ENCODE peak calls at places on chromosomes 13 and 19, in six cellular contexts. L is thoracic aorta, K is GM23338, R is SJSA1, H is AG04450, B is gastrocnemius medialis. Z is an unnamed sample.

GRCh38 chr13:46721054-46721453 is 75.9 kb downstream of the ESD start:
- DNase-seq in L (no peak), K (peak), R (no peak), H (peak), B (no peak), Z (no peak)

GRCh38 chr13:23986619-23987018 is 89.3 kb upstream of the C1QTNF9B start:
- DNase-seq in L (no peak), K (no peak), R (no peak), H (peak), B (no peak), Z (no peak)

GRCh38 chr19:18322318-18322758 is 538 bp downstream of the LSM4 start:
- DNase-seq in L (no peak), K (peak), R (peak), H (no peak), B (peak), Z (no peak)

GRCh38 chr19:9834302-9834725 is 804 bp upstream of the PIN1 start:
- DNase-seq in L (no peak), K (no peak), R (no peak), H (no peak), B (no peak), Z (no peak)

GRCh38 chr13:75759531-75759930 is 123.4 kb downstream of the LMO7 start:
- DNase-seq in L (no peak), K (no peak), R (no peak), H (no peak), B (no peak), Z (no peak)

GRCh38 chr13:97226788-97227627 is 4.9 kb downstream of the MBNL2 start:
- DNase-seq in L (no peak), K (peak), R (peak), H (no peak), B (no peak), Z (no peak)

GRCh38 chr19:536031-536880 is 4.7 kb downstream of the CDC34 start:
- DNase-seq in L (no peak), K (no peak), R (no peak), H (no peak), B (no peak), Z (no peak)

GRCh38 chr13:31859546-31859945 is 120.2 kb downstream of the RXFP2 start:
- DNase-seq in L (no peak), K (no peak), R (no peak), H (no peak), B (no peak), Z (no peak)

GRCh38 chr19:9848060-9848459 is 12.9 kb downstream of the PIN1 start:
- DNase-seq in L (no peak), K (peak), R (no peak), H (no peak), B (no peak), Z (no peak)

GRCh38 chr13:64546371-64546770 is 2683.8 kb downstream of the PCDH9 start:
- DNase-seq in L (no peak), K (no peak), R (no peak), H (no peak), B (no peak), Z (no peak)

GRCh38 chr19:38233740-38234251 is 9.8 kb upstream of the DPF1 start:
- DNase-seq in L (no peak), K (peak), R (peak), H (peak), B (peak), Z (peak)

GRCh38 chr19:17656970-17657369 is 31.2 kb downstream of the UNC13A start:
- DNase-seq in L (no peak), K (no peak), R (no peak), H (no peak), B (no peak), Z (no peak)

GRCh38 chr19:34480971-34481821 is at the start of gene WTIP:
- DNase-seq in L (peak), K (peak), R (peak), H (peak), B (peak), Z (no peak)

GRCh38 chr13:97385146-97385545 is 48.8 kb upstream of the RAP2A start:
- DNase-seq in L (no peak), K (no peak), R (peak), H (no peak), B (no peak), Z (no peak)

GRCh38 chr13:90498096-90498495 is 849.4 kb upstream of the MIR17HG start:
- DNase-seq in L (no peak), K (no peak), R (no peak), H (no peak), B (no peak), Z (no peak)

GRCh38 chr19:17026706-17027427 is at the start of gene CPAMD8:
- DNase-seq in L (no peak), K (peak), R (no peak), H (no peak), B (no peak), Z (no peak)

DNA sequence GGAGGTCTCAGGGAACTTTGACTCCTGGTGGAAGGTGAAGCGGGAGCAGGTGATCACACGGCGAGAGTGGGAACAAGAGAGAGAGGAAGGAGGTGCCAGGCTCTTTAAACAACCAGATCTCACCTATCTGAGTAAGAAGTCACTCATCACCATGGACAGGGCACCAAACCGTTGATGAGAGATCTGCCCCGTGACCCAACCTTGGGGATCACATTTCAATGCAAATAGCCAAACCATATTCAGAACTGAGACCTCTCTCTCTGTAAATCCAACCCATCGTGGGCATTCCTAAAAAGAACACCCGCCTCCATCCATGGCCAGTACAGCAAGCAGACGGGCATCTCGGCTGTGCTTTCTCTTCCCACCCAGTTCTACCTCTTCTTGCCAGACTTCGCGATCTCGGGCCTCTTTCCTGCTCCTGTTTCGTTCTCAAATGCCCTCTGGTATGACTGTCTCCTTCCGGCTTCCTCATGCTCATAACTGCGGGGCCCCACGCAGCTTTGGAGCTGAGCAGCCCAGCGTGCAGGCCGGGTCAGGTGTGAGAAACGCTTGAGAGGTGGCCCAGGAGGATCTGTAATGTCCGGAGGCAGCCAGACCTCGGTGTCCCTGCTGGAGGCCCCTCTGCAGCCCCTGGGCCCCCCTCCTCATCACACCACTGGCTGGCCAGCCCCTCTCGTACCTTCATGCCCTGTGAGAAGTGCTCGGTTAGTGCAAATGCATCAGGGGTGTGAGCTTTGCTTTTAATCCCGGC is 97.0 kb upstream of the GPR183 start:
- DNase-seq in L (no peak), K (no peak), R (no peak), H (no peak), B (no peak), Z (no peak)
- H3K27ac ChIP-seq in L (no peak), K (no peak), R (no peak), H (no peak), B (no peak), Z (no peak)

GRCh38 chr13:30142502-30143211 is 164.7 kb downstream of the KATNAL1 start:
- DNase-seq in L (no peak), K (peak), R (peak), H (peak), B (peak), Z (no peak)
- H3K27ac ChIP-seq in L (no peak), K (no peak), R (peak), H (peak), B (no peak), Z (no peak)

GRCh38 chr19:6279931-6280591 is at the start of gene MLLT1:
- DNase-seq in L (peak), K (peak), R (peak), H (peak), B (peak), Z (peak)

GRCh38 chr19:6279620-6279930 is 200 bp downstream of the MLLT1 start:
- DNase-seq in L (no peak), K (no peak), R (no peak), H (no peak), B (no peak), Z (no peak)

GRCh38 chr19:6276447-6276846 is 3.3 kb downstream of the MLLT1 start:
- DNase-seq in L (peak), K (no peak), R (no peak), H (no peak), B (peak), Z (peak)

GRCh38 chr19:6278051-6278450 is 1.7 kb downstream of the MLLT1 start:
- DNase-seq in L (no peak), K (no peak), R (no peak), H (no peak), B (no peak), Z (no peak)

GRCh38 chr19:6278740-6279619 is 795 bp downstream of the MLLT1 start:
- DNase-seq in L (no peak), K (no peak), R (no peak), H (no peak), B (no peak), Z (no peak)
- H3K27ac ChIP-seq in L (peak), K (no peak), R (peak), H (no peak), B (peak), Z (peak)

GRCh38 chr13:114284680-114285079 is 3.3 kb downstream of the UPF3A start:
- DNase-seq in L (no peak), K (no peak), R (no peak), H (no peak), B (no peak), Z (no peak)
- H3K27ac ChIP-seq in L (no peak), K (no peak), R (no peak), H (no peak), B (no peak), Z (no peak)

GRCh38 chr13:50892162-50892944 is 17.2 kb upstream of the RNASEH2B start:
- DNase-seq in L (no peak), K (no peak), R (no peak), H (no peak), B (no peak), Z (no peak)
- H3K27ac ChIP-seq in L (no peak), K (no peak), R (no peak), H (no peak), B (no peak), Z (no peak)

GRCh38 chr19:46660008-46660517 is 919 bp downstream of the DACT3 start:
- DNase-seq in L (no peak), K (peak), R (no peak), H (no peak), B (no peak), Z (no peak)

GRCh38 chr19:46661735-46662592 is 982 bp upstream of the DACT3 start:
- DNase-seq in L (no peak), K (peak), R (peak), H (peak), B (peak), Z (peak)

GRCh38 chr19:46659151-46660007 is 1.6 kb downstream of the DACT3 start:
- DNase-seq in L (no peak), K (peak), R (no peak), H (no peak), B (no peak), Z (no peak)

GRCh38 chr19:46661020-46661731 is at the start of gene DACT3:
- DNase-seq in L (peak), K (peak), R (peak), H (peak), B (peak), Z (peak)

DNA sequence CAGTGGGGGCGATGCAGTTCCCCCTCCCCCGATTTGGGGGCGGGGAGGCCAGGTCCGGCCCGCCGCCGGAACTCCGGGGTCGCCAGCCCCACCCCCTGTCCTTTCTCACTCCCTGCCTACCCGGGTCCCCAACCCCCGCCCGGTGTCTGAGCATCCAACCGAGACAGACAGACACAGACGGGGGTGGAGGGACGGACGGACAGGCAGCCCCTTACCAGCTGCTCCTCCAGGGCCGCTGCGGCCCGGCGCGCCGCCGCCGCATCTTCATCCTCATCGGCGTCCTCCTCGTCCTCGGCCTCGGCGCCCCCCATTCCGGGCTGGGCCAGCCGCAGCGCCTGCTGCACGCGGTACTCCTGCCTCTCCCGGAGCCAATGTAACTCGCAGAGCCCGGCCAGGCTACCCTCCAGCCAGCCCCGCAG is 372 bp downstream of the DACT3 start:
- DNase-seq in L (no peak), K (peak), R (no peak), H (no peak), B (no peak), Z (no peak)
- H3K27ac ChIP-seq in L (peak), K (no peak), R (no peak), H (no peak), B (peak), Z (peak)

GRCh38 chr13:49638416-49639072 is 10.2 kb downstream of the ARL11 start:
- DNase-seq in L (no peak), K (no peak), R (no peak), H (no peak), B (no peak), Z (no peak)

GRCh38 chr13:49645451-49645850 is 17.1 kb downstream of the ARL11 start:
- DNase-seq in L (no peak), K (no peak), R (no peak), H (no peak), B (no peak), Z (no peak)

GRCh38 chr13:49646688-49647087 is 18.4 kb downstream of the ARL11 start:
- DNase-seq in L (no peak), K (no peak), R (no peak), H (no peak), B (no peak), Z (no peak)

GRCh38 chr13:49641810-49642291 is 13.5 kb downstream of the ARL11 start:
- DNase-seq in L (no peak), K (no peak), R (no peak), H (peak), B (peak), Z (peak)

DNA sequence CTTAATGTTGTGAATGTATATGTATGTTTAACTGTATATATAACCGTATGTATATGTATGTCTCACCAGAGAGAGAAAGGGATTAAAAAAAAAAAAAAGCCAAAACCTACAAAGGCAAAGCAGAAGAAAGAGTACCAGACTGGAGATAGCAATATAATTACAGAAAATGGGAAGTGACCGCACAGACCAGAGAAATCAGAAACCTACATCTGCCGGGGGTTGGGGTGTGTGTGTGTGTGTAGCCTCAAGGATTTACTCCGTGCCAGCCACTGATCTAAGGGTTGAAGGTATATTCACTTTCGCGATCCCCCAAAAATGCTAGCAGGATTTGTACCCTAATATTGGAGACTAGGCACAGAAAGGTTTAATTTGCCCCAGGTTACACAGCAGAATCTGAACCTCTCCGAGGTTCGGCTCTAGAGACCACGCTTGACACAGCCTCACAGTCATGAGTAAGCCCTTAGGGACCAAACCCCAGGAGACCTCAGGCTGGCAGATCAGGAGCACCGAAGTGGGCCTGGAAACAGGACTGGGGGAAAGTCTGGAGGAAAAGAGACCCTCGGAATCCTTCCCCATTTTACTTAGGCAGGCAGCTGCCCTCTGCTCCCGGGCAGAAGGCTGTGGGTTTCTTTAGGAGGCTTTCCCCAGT is 14.8 kb downstream of the ARL11 start:
- DNase-seq in L (no peak), K (no peak), R (no peak), H (no peak), B (no peak), Z (no peak)
- H3K27ac ChIP-seq in L (no peak), K (no peak), R (no peak), H (no peak), B (no peak), Z (peak)

DNA sequence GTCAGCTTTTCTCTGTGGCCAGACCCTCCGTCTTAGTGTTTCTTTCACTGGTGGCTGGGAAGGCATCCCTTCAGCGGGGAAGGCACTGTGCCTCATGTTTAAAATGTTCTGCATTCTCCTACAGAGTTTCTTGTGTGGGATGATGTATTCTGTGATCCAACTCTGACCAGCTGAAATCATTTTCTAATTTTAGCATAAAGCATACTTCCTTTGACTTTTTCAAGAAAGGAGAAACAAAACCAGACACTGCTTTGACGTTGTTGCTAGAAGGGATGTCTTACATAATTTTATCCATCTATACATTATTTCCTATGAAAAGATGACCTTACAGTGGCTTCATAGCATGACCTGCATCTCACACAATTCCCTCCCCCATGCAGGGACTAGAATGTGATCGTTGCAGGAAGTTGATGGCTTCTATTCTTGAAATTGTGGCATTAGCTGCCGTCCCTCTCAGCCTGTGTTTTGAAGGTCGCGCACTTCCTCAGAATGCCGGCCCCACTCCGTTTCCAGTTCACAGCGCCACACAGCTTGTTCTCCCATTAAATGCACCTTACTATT is 38.6 kb upstream of the TEX29 start:
- DNase-seq in L (no peak), K (no peak), R (peak), H (peak), B (no peak), Z (no peak)
- H3K27ac ChIP-seq in L (peak), K (no peak), R (peak), H (peak), B (peak), Z (peak)

DNA sequence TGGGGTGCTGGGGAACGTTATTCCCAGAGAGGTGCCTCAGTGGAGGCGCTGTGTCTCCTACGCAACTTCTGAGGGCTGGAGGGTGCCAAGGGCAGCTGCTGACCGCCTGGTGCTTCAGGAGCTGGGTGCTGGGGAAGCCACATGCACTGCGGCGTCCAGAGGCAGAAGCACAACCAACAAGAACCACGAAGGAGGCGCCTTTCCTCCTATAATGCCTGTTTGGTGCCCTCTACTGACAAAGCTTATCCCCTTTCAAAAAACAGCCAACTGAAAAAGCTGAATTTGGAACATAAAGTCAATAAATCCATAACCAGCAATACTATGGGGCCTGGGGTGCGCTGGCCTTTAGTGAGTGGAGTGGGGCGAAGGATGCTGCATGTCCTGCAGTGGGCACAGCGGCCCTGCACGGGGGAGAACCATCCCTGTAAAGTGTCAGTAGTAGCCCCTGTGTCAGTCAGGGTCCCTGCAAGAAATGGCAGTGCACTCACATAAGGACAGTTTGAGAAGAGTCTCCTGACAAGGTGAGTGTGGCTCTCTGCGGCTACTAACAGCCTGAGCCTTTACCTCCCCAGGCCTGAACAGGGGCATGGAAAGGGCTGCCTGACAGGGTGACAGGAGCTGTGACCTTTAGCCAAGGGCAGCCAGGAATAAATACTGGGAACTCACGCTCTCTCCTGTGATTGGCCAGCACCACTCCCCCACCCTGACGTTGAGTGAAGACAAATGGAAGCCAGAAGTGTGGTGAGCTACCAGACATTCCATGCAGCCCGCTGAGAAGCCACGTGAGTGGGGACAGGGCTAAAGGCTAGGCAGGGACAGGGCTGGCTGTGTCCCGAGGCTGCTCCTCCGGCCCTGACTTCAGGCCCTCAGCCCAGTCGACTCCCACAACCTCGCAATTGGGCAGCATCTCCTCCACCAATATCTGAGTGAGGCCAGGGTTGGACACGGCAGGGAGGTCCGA is 4.5 kb upstream of the B3GNT8 start:
- DNase-seq in L (no peak), K (peak), R (no peak), H (no peak), B (peak), Z (peak)
- H3K27ac ChIP-seq in L (no peak), K (no peak), R (no peak), H (no peak), B (peak), Z (peak)